ENCODE peak calls at places on chromosomes 1 and 21, in five cellular contexts. I is endothelial cell, M is HTR-8/SVneo, Q is PC-3, P is tibial artery. T is an unnamed sample.

GRCh38 chr1:117599822-117600221 is 6.0 kb upstream of the TENT5C start:
- DNase-seq in I (no peak), M (no peak), Q (no peak), P (peak), T (no peak)

GRCh38 chr1:36154765-36155559 is 998 bp upstream of the MAP7D1 start:
- DNase-seq in I (no peak), M (no peak), Q (no peak), P (peak), T (peak)

GRCh38 chr1:190367200-190367599 is 110.5 kb downstream of the BRINP3 start:
- DNase-seq in I (no peak), M (no peak), Q (no peak), P (no peak), T (no peak)

GRCh38 chr1:12466816-12467215 is 151.2 kb downstream of the DHRS3 start:
- DNase-seq in I (no peak), M (no peak), Q (no peak), P (no peak), T (no peak)

GRCh38 chr1:206503591-206504362 is 3.6 kb upstream of the RASSF5 start:
- DNase-seq in I (no peak), M (peak), Q (peak), P (peak), T (peak)

GRCh38 chr1:189708674-189709073 is 769.0 kb downstream of the BRINP3 start:
- DNase-seq in I (peak), M (peak), Q (peak), P (no peak), T (no peak)

GRCh38 chr1:218346391-218347204 is 1.5 kb downstream of the TGFB2 start:
- DNase-seq in I (peak), M (no peak), Q (peak), P (peak), T (no peak)

GRCh38 chr1:19840228-19840627 is 25.1 kb upstream of the RNF186 start:
- DNase-seq in I (no peak), M (no peak), Q (no peak), P (no peak), T (no peak)

GRCh38 chr1:178651742-178652141 is 73.3 kb upstream of the RALGPS2 start:
- DNase-seq in I (no peak), M (no peak), Q (no peak), P (no peak), T (no peak)

GRCh38 chr1:97630281-97630680 is 290.6 kb downstream of the DPYD start:
- DNase-seq in I (peak), M (no peak), Q (no peak), P (no peak), T (no peak)

GRCh38 chr21:45923146-45923545 is 58.4 kb upstream of the COL6A1 start:
- DNase-seq in I (peak), M (peak), Q (peak), P (peak), T (peak)

GRCh38 chr1:55989971-55990370 is 589.4 kb downstream of the PLPP3 start:
- DNase-seq in I (no peak), M (no peak), Q (no peak), P (no peak), T (no peak)

GRCh38 chr1:58769809-58770345 is 14.0 kb downstream of the JUN start:
- DNase-seq in I (no peak), M (no peak), Q (no peak), P (no peak), T (no peak)

GRCh38 chr1:229058111-229058551 is 212.8 kb upstream of the RAB4A start:
- DNase-seq in I (no peak), M (no peak), Q (no peak), P (no peak), T (no peak)

GRCh38 chr1:110112656-110113055 is 413 bp downstream of the UBL4B start:
- DNase-seq in I (no peak), M (no peak), Q (no peak), P (no peak), T (no peak)

GRCh38 chr1:80194221-80194620 is 1187.7 kb upstream of the ADGRL4 start:
- DNase-seq in I (no peak), M (no peak), Q (no peak), P (no peak), T (no peak)

GRCh38 chr1:205257735-205258134 is 30.0 kb downstream of the TMCC2 start:
- DNase-seq in I (no peak), M (no peak), Q (no peak), P (no peak), T (no peak)

GRCh38 chr1:110212165-110213142 is 2.3 kb downstream of the KCNC4 start:
- DNase-seq in I (no peak), M (no peak), Q (no peak), P (no peak), T (no peak)

GRCh38 chr1:199353906-199354305 is 673.6 kb upstream of the NR5A2 start:
- DNase-seq in I (no peak), M (no peak), Q (no peak), P (no peak), T (no peak)

GRCh38 chr1:16257968-16258367 is 21.0 kb upstream of the CPLANE2 start:
- DNase-seq in I (no peak), M (no peak), Q (no peak), P (no peak), T (no peak)

GRCh38 chr1:110542730-110543129 is 23.8 kb upstream of the KCNA10 start:
- DNase-seq in I (peak), M (peak), Q (peak), P (no peak), T (no peak)

GRCh38 chr1:17890815-17891191 is 135.7 kb downstream of the ACTL8 start:
- DNase-seq in I (no peak), M (no peak), Q (no peak), P (no peak), T (no peak)

GRCh38 chr1:37255111-37255795 is 219.1 kb upstream of the ZC3H12A start:
- DNase-seq in I (peak), M (no peak), Q (peak), P (no peak), T (no peak)

GRCh38 chr21:44866780-44867179 is 6.7 kb downstream of the PTTG1IP start:
- DNase-seq in I (no peak), M (no peak), Q (peak), P (no peak), T (peak)

GRCh38 chr1:44675186-44675585 is 672 bp downstream of the ARMH1 start:
- DNase-seq in I (no peak), M (no peak), Q (no peak), P (no peak), T (no peak)

GRCh38 chr1:110348771-110349170 is 9.6 kb downstream of the RBM15 start:
- DNase-seq in I (no peak), M (no peak), Q (peak), P (no peak), T (no peak)

GRCh38 chr1:95004013-95004412 is 68.7 kb downstream of the ALG14 start:
- DNase-seq in I (no peak), M (no peak), Q (no peak), P (no peak), T (no peak)

GRCh38 chr1:22250724-22251123 is 107.8 kb upstream of the WNT4 start:
- DNase-seq in I (no peak), M (peak), Q (peak), P (no peak), T (no peak)

GRCh38 chr1:8818325-8818775 is 910 bp upstream of the RERE start:
- DNase-seq in I (no peak), M (no peak), Q (peak), P (no peak), T (no peak)

GRCh38 chr1:117047271-117047670 is 12.9 kb upstream of the TTF2 start:
- DNase-seq in I (no peak), M (no peak), Q (no peak), P (no peak), T (no peak)

GRCh38 chr1:156663178-156663577 is 14.0 kb downstream of the NES start:
- DNase-seq in I (no peak), M (no peak), Q (no peak), P (peak), T (peak)

GRCh38 chr1:61448934-61449368 is 276.0 kb downstream of the TM2D1 start:
- DNase-seq in I (no peak), M (no peak), Q (no peak), P (peak), T (peak)

T was measured in aorta.